ENCODE peak calls at places on chromosomes 12 and 14, in ten cellular contexts. E is right lobe of liver; T is OCI-LY7; Q is KBM-7; S is stimulated activated CD4-positive, alpha-beta T cell treated with anti-CD3 and anti-CD28 coated beads, Interleukin-12 subunit alpha, Interleukin-12 subunit beta, amount 100 ng/mL, for 48 hours; D is NCI-H510A treated with DMSO at 0.1 percent for 48 hours; Z is effector memory CD8-positive, alpha-beta T cell; H is CD8-positive, alpha-beta memory T cell; A is SJSA1; F is mesendoderm. X is an unnamed sample.

GRCh38 chr14:34179723-34180122 is 228.8 kb upstream of the EGLN3 start:
- DNase-seq in H (no peak), Q (no peak), S (no peak), F (no peak), T (no peak), A (no peak), Z (no peak), E (no peak), D (peak; percentile 78), X (no peak)

GRCh38 chr12:19970826-19971225 is 397.5 kb upstream of the PDE3A start:
- DNase-seq in T (no peak), S (no peak), F (no peak), H (no peak), D (no peak), Z (no peak), Q (no peak), E (no peak), A (no peak), X (no peak)

GRCh38 chr12:104586325-104587048 is 129.7 kb downstream of the CHST11 start:
- DNase-seq in S (no peak), T (no peak), E (no peak), A (no peak), D (no peak), F (no peak), Q (no peak), Z (no peak), H (no peak), X (no peak)

GRCh38 chr12:22410497-22410896 is 76.0 kb upstream of the ST8SIA1 start:
- DNase-seq in Z (no peak), H (no peak), F (peak; percentile 2), D (no peak), S (no peak), E (no peak), A (no peak), Q (no peak), T (no peak), X (no peak)

GRCh38 chr12:88638956-88639355 is 58.7 kb upstream of the KITLG start:
- DNase-seq in Q (no peak), T (no peak), E (no peak), F (no peak), H (no peak), A (no peak), Z (no peak), D (no peak), S (no peak), X (no peak)

GRCh38 chr12:15336772-15337553 is 14.7 kb downstream of the PTPRO start:
- DNase-seq in H (no peak), D (no peak), E (no peak), Z (no peak), S (no peak), Q (no peak), A (peak; percentile 61), T (no peak), F (no peak), X (no peak)

GRCh38 chr14:105092124-105092911 is 27.1 kb upstream of the GPR132 start:
- DNase-seq in Z (no peak), E (peak; percentile 47), F (no peak), T (no peak), S (no peak), D (no peak), H (peak; percentile 51), A (peak; percentile 15), Q (no peak), X (no peak)

GRCh38 chr14:42944284-42944683 is 1337.6 kb downstream of the LRFN5 start:
- DNase-seq in H (no peak), Q (no peak), A (no peak), F (no peak), E (no peak), Z (no peak), D (no peak), T (no peak), S (no peak), X (no peak)

GRCh38 chr14:61475316-61475715 is 153.9 kb downstream of the PRKCH start:
- DNase-seq in A (no peak), T (peak; percentile 91), S (no peak), H (no peak), Z (no peak), Q (peak; percentile 57), E (no peak), D (peak; percentile 65), F (peak; percentile 65), X (no peak)

GRCh38 chr12:20757-21156 is 45.8 kb upstream of the IQSEC3 start:
- DNase-seq in H (peak; percentile 30), T (no peak), Q (no peak), D (no peak), E (no peak), Z (no peak), A (no peak), F (no peak), S (no peak), X (no peak)

GRCh38 chr12:80607361-80608135 is 99.9 kb upstream of the MYF6 start:
- DNase-seq in F (no peak), H (no peak), T (no peak), A (no peak), E (no peak), S (no peak), Q (no peak), D (no peak), Z (no peak), X (no peak)

GRCh38 chr12:53989227-53990113 is 4.5 kb downstream of the HOXC10 start:
- DNase-seq in Q (peak; percentile 84), F (no peak), T (peak; percentile 83), D (peak; percentile 34), E (no peak), A (peak; percentile 79), H (no peak), S (no peak), Z (no peak), X (no peak)

GRCh38 chr14:76968621-76969063 is 59.9 kb downstream of the IRF2BPL start:
- DNase-seq in T (no peak), D (peak; percentile 83), A (no peak), Q (no peak), Z (no peak), F (peak; percentile 72), E (peak; percentile 43), H (no peak), S (no peak), X (no peak)

GRCh38 chr14:74401504-74402241 is 24.3 kb downstream of the SYNDIG1L start:
- DNase-seq in Q (peak; percentile 31), T (peak; percentile 92), E (no peak), D (peak; percentile 46), A (no peak), S (peak; percentile 21), Z (peak; percentile 67), F (peak; percentile 92), H (peak; percentile 86), X (peak; percentile 74)

GRCh38 chr12:56522486-56523193 is 1.0 kb downstream of the RBMS2 start:
- DNase-seq in A (peak; percentile 49), Q (no peak), S (no peak), Z (no peak), H (no peak), T (no peak), E (no peak), F (peak; percentile 69), D (no peak), X (no peak)

GRCh38 chr12:132178801-132179401 is 34.6 kb downstream of the NOC4L start:
- DNase-seq in S (peak; percentile 27), Q (no peak), H (no peak), Z (no peak), T (no peak), F (no peak), D (peak; percentile 29), A (no peak), E (peak; percentile 13), X (no peak)

GRCh38 chr12:131340616-131341210 is 370.2 kb upstream of the SFSWAP start:
- DNase-seq in E (no peak), F (no peak), Q (no peak), Z (no peak), T (no peak), S (no peak), D (no peak), A (no peak), H (no peak), X (no peak)

GRCh38 chr12:103556890-103557667 is 30.0 kb upstream of the STAB2 start:
- DNase-seq in Z (no peak), F (no peak), D (no peak), H (no peak), T (no peak), Q (no peak), E (no peak), A (no peak), S (no peak), X (no peak)

GRCh38 chr14:101235042-101235871 is 326.0 kb upstream of the DIO3 start:
- DNase-seq in Q (peak; percentile 58), S (peak; percentile 32), A (peak; percentile 18), H (no peak), D (peak; percentile 38), Z (no peak), F (peak; percentile 73), E (peak; percentile 78), T (peak; percentile 14), X (no peak)

GRCh38 chr12:19744760-19745218 is 305.5 kb downstream of the AEBP2 start:
- DNase-seq in D (no peak), S (no peak), T (no peak), H (no peak), Q (no peak), F (no peak), A (peak; percentile 23), Z (no peak), E (no peak), X (no peak)

GRCh38 chr14:87996276-87996592 is 3.3 kb upstream of the GALC start:
- DNase-seq in A (no peak), E (no peak), Z (no peak), D (no peak), Q (no peak), H (no peak), S (no peak), F (peak; percentile 35), T (no peak), X (no peak)

GRCh38 chr14:29536886-29537511 is 390.6 kb downstream of the PRKD1 start:
- DNase-seq in H (no peak), T (peak; percentile 3), S (no peak), A (no peak), D (peak; percentile 54), Q (peak; percentile 9), F (no peak), Z (no peak), E (no peak), X (no peak)

GRCh38 chr14:68262567-68262966 is 443.0 kb downstream of the RAD51B start:
- DNase-seq in S (no peak), D (no peak), H (no peak), Q (no peak), Z (no peak), T (no peak), F (no peak), E (no peak), A (no peak), X (no peak)

GRCh38 chr14:67934087-67934486 is 114.5 kb downstream of the RAD51B start:
- DNase-seq in D (peak; percentile 74), Q (peak; percentile 72), A (peak; percentile 59), E (no peak), Z (no peak), F (peak; percentile 97), H (no peak), S (no peak), T (peak; percentile 73), X (peak; percentile 3)

GRCh38 chr14:59507063-59507751 is 22.9 kb downstream of the JKAMP start:
- DNase-seq in E (no peak), Z (peak; percentile 20), F (peak; percentile 92), T (peak; percentile 52), S (peak; percentile 34), H (peak; percentile 59), Q (peak; percentile 73), D (peak; percentile 71), A (peak; percentile 28), X (peak; percentile 33)

GRCh38 chr14:70186826-70187483 is 1.8 kb downstream of the SLC8A3 start:
- DNase-seq in Q (peak; percentile 81), Z (no peak), S (no peak), F (no peak), T (no peak), A (peak; percentile 76), D (peak; percentile 69), E (no peak), H (no peak), X (no peak)

GRCh38 chr12:123075092-123075491 is 75.8 kb downstream of the PITPNM2 start:
- DNase-seq in D (no peak), Q (no peak), A (no peak), H (no peak), F (no peak), E (no peak), T (no peak), Z (no peak), S (no peak), X (no peak)

GRCh38 chr12:7107181-7108041 is 1.6 kb downstream of the C1RL start:
- DNase-seq in A (no peak), F (peak; percentile 14), Z (no peak), D (no peak), H (no peak), T (no peak), S (no peak), Q (no peak), E (no peak), X (no peak)

X was measured in stimulated activated naive B cell treated with anti-CD40 and anti-IgM and Interleukin-4, amounts not matched to agents 10 μg/mL and 1 μg/mL and 100 μg/mL, for 72 hours.